ENCODE peak calls at places on chromosomes 6 and 20, in seven cellular contexts. F, C, D, R, U, W and E are unnamed samples.

GRCh38 chr20:5528719-5529256 is 212.0 kb upstream of the PROKR2 start:
- DNase-seq in F (peak), C (peak), D (peak), R (peak), U (peak), W (no peak), E (peak)

GRCh38 chr20:15065794-15066193 is 728.4 kb upstream of the FLRT3 start:
- DNase-seq in F (no peak), C (peak), D (no peak), R (no peak), U (peak), W (no peak), E (no peak)

GRCh38 chr6:76682842-76683241 is 610.4 kb upstream of the IMPG1 start:
- DNase-seq in F (no peak), C (no peak), D (no peak), R (no peak), U (no peak), W (no peak), E (no peak)

GRCh38 chr6:104431096-104431495 is 428.6 kb downstream of the HACE1 start:
- DNase-seq in F (no peak), C (no peak), D (no peak), R (no peak), U (no peak), W (no peak), E (no peak)

GRCh38 chr6:9455794-9456193 is 959.1 kb downstream of the TFAP2A start:
- DNase-seq in F (no peak), C (no peak), D (no peak), R (no peak), U (no peak), W (no peak), E (no peak)

GRCh38 chr6:124197148-124197547 is 393.5 kb downstream of the NKAIN2 start:
- DNase-seq in F (no peak), C (no peak), D (no peak), R (no peak), U (no peak), W (no peak), E (no peak)

GRCh38 chr6:120141601-120142000 is 792.0 kb upstream of the MAN1A1 start:
- DNase-seq in F (no peak), C (no peak), D (no peak), R (no peak), U (no peak), W (no peak), E (no peak)

GRCh38 chr6:118876201-118876600 is 17.8 kb upstream of the ASF1A start:
- DNase-seq in F (no peak), C (no peak), D (no peak), R (no peak), U (no peak), W (no peak), E (no peak)

GRCh38 chr6:158057213-158057987 is 75.7 kb downstream of the SYNJ2 start:
- DNase-seq in F (no peak), C (peak), D (peak), R (peak), U (peak), W (no peak), E (no peak)

GRCh38 chr6:3744211-3744900 is 7.2 kb downstream of the PXDC1 start:
- DNase-seq in F (no peak), C (no peak), D (no peak), R (no peak), U (no peak), W (no peak), E (no peak)

GRCh38 chr6:169188051-169188863 is 65.4 kb downstream of the THBS2 start:
- DNase-seq in F (no peak), C (peak), D (peak), R (no peak), U (peak), W (no peak), E (no peak)

GRCh38 chr6:17454316-17455005 is 61.1 kb downstream of the CAP2 start:
- DNase-seq in F (no peak), C (peak), D (peak), R (no peak), U (peak), W (no peak), E (no peak)

GRCh38 chr6:53359843-53360834 is 11.4 kb upstream of the ELOVL5 start:
- DNase-seq in F (no peak), C (no peak), D (no peak), R (no peak), U (peak), W (no peak), E (no peak)

GRCh38 chr20:44083220-44083933 is 103.6 kb downstream of the JPH2 start:
- DNase-seq in F (no peak), C (peak), D (no peak), R (no peak), U (peak), W (no peak), E (no peak)

GRCh38 chr6:35486005-35486925 is 10.6 kb downstream of the TEAD3 start:
- DNase-seq in F (no peak), C (no peak), D (no peak), R (no peak), U (no peak), W (no peak), E (no peak)

GRCh38 chr6:137882225-137882961 is 15.3 kb downstream of the TNFAIP3 start:
- DNase-seq in F (no peak), C (no peak), D (no peak), R (no peak), U (no peak), W (no peak), E (no peak)

GRCh38 chr6:87817226-87817625 is 115.2 kb upstream of the AKIRIN2 start:
- DNase-seq in F (no peak), C (no peak), D (no peak), R (no peak), U (no peak), W (no peak), E (no peak)

GRCh38 chr6:150140236-150140969 is 2.4 kb upstream of the PPP1R14C start:
- DNase-seq in F (no peak), C (no peak), D (no peak), R (no peak), U (no peak), W (no peak), E (no peak)

GRCh38 chr6:136994782-136995181 is 50.0 kb downstream of the IL20RA start:
- DNase-seq in F (no peak), C (no peak), D (no peak), R (no peak), U (no peak), W (no peak), E (no peak)